ENCODE peak calls at places on chromosomes 7 and 10, in four cellular contexts. I is NCI-H1417 treated with DMSO at 0.1 percent for 48 hours, R is Calu3, K is dorsolateral prefrontal cortex. Z is an unnamed sample.

GRCh38 chr10:47104101-47104707 is 193.0 kb downstream of the PTPN20 start:
- DNase-seq in I (no peak), R (no peak), K (no peak), Z (no peak)

GRCh38 chr10:55091691-55092328 is 290.8 kb upstream of the PCDH15 start:
- DNase-seq in I (no peak), R (peak; percentile 11), K (no peak), Z (peak; percentile 2)

GRCh38 chr10:43204394-43204942 is 62.4 kb downstream of the RASGEF1A start:
- DNase-seq in I (no peak), R (no peak), K (no peak), Z (no peak)

GRCh38 chr10:132538031-132538789 is 623 bp downstream of the INPP5A start:
- DNase-seq in I (no peak), R (no peak), K (peak; percentile 28), Z (no peak)

GRCh38 chr10:74932648-74933047 is 106.2 kb downstream of the KAT6B start:
- DNase-seq in I (no peak), R (no peak), K (peak; percentile 87), Z (peak; percentile 76)

GRCh38 chr7:64516451-64516850 is 46.4 kb downstream of the ZNF680 start:
- DNase-seq in I (no peak), R (no peak), K (no peak), Z (no peak)

GRCh38 chr7:149422065-149422913 is 38.6 kb downstream of the ZNF777 start:
- DNase-seq in I (peak; percentile 24), R (peak; percentile 86), K (no peak), Z (peak; percentile 81)

GRCh38 chr10:124798364-124798763 is 3.3 kb upstream of the ABRAXAS2 start:
- DNase-seq in I (no peak), R (no peak), K (no peak), Z (no peak)

GRCh38 chr7:128735433-128735832 is 3.7 kb upstream of the CALU start:
- DNase-seq in I (no peak), R (no peak), K (no peak), Z (no peak)

GRCh38 chr7:110870926-110871325 is 220.0 kb upstream of the LRRN3 start:
- DNase-seq in I (no peak), R (no peak), K (no peak), Z (no peak)

GRCh38 chr10:70499829-70500167 is 21.2 kb downstream of the PALD1 start:
- DNase-seq in I (no peak), R (no peak), K (no peak), Z (no peak)

GRCh38 chr10:131162866-131163265 is 148.7 kb downstream of the TCERG1L start:
- DNase-seq in I (no peak), R (no peak), K (no peak), Z (no peak)

GRCh38 chr7:14235056-14235455 is 245.6 kb upstream of the ETV1 start:
- DNase-seq in I (no peak), R (no peak), K (no peak), Z (no peak)

GRCh38 chr10:71590786-71591350 is 128.7 kb downstream of the C10orf105 start:
- DNase-seq in I (no peak), R (no peak), K (no peak), Z (peak; percentile 16)

GRCh38 chr10:62814901-62815372 is 1.2 kb downstream of the EGR2 start:
- DNase-seq in I (no peak), R (peak; percentile 17), K (no peak), Z (no peak)

GRCh38 chr10:52597189-52597863 is 175.3 kb downstream of the MBL2 start:
- DNase-seq in I (no peak), R (no peak), K (no peak), Z (no peak)